ENCODE peak calls at places on chromosomes 7 and 10, in seven cellular contexts. X, E, P, O, I, U and K are unnamed samples.

GRCh38 chr7:49775065-49775948 is 1.9 kb downstream of the VWC2 start:
- DNase-seq in X (peak; percentile 49), E (peak; percentile 70), P (no peak), O (peak; percentile 25), I (no peak), U (no peak), K (no peak)

GRCh38 chr7:55439627-55440026 is 74.5 kb downstream of the LANCL2 start:
- DNase-seq in X (no peak), E (no peak), P (no peak), O (no peak), I (no peak), U (no peak), K (no peak)

GRCh38 chr7:138756591-138757222 is 41.1 kb upstream of the TMEM213 start:
- DNase-seq in X (no peak), E (no peak), P (no peak), O (no peak), I (no peak), U (no peak), K (no peak)

GRCh38 chr7:116779222-116779621 is 83.2 kb upstream of the CAPZA2 start:
- DNase-seq in X (no peak), E (no peak), P (no peak), O (no peak), I (no peak), U (no peak), K (no peak)

GRCh38 chr7:57203161-57203791 is 71.0 kb upstream of the ZNF479 start:
- DNase-seq in X (no peak), E (no peak), P (no peak), O (no peak), I (no peak), U (no peak), K (no peak)

GRCh38 chr7:23357190-23358093 is 58.3 kb downstream of the MALSU1 start:
- DNase-seq in X (no peak), E (no peak), P (no peak), O (no peak), I (no peak), U (no peak), K (no peak)

GRCh38 chr10:91519899-91520514 is 109.9 kb downstream of the HECTD2 start:
- DNase-seq in X (no peak), E (peak; percentile 23), P (no peak), O (no peak), I (no peak), U (no peak), K (no peak)

GRCh38 chr7:142557971-142558582 is 191.2 kb upstream of the PRSS1 start:
- DNase-seq in X (peak; percentile 70), E (peak; percentile 70), P (no peak), O (peak; percentile 46), I (peak; percentile 37), U (peak; percentile 45), K (peak; percentile 56)

GRCh38 chr7:154841731-154842331 is 161.1 kb downstream of the PAXIP1 start:
- DNase-seq in X (no peak), E (peak; percentile 73), P (no peak), O (no peak), I (no peak), U (no peak), K (no peak)

GRCh38 chr10:20922033-20922432 is 24.9 kb upstream of the NEBL start:
- DNase-seq in X (no peak), E (no peak), P (no peak), O (no peak), I (no peak), U (no peak), K (no peak)

GRCh38 chr7:137453356-137453755 is 109.8 kb upstream of the PTN start:
- DNase-seq in X (no peak), E (no peak), P (no peak), O (no peak), I (no peak), U (no peak), K (no peak)

GRCh38 chr7:70654979-70655378 is 477.0 kb upstream of the GALNT17 start:
- DNase-seq in X (no peak), E (no peak), P (no peak), O (no peak), I (peak; percentile 8), U (no peak), K (no peak)

GRCh38 chr7:1925349-1925748 is 255.3 kb downstream of the ELFN1 start:
- DNase-seq in X (no peak), E (no peak), P (no peak), O (no peak), I (no peak), U (no peak), K (no peak)

GRCh38 chr7:30897770-30898169 is 13.9 kb upstream of the AQP1 start:
- DNase-seq in X (no peak), E (no peak), P (no peak), O (no peak), I (no peak), U (no peak), K (no peak)

GRCh38 chr7:138459300-138460175 is 521 bp upstream of the TRIM24 start:
- DNase-seq in X (peak; percentile 98), E (peak; percentile 99), P (peak; percentile 96), O (peak; percentile 98), I (peak; percentile 98), U (peak; percentile 98), K (peak; percentile 98)

GRCh38 chr10:104322416-104322782 is 15.9 kb downstream of the ITPRIP start:
- DNase-seq in X (peak; percentile 38), E (no peak), P (peak; percentile 24), O (no peak), I (no peak), U (peak; percentile 79), K (no peak)

GRCh38 chr7:74371381-74372059 is 82.2 kb upstream of the GTF2IRD1 start:
- DNase-seq in X (peak; percentile 81), E (peak; percentile 64), P (no peak), O (no peak), I (peak; percentile 22), U (peak; percentile 44), K (no peak)

GRCh38 chr10:118251791-118252190 is 90.3 kb downstream of the FAM204A start:
- DNase-seq in X (no peak), E (no peak), P (no peak), O (no peak), I (peak; percentile 51), U (no peak), K (no peak)

GRCh38 chr10:107616031-107616430 is 451.5 kb upstream of the SORCS1 start:
- DNase-seq in X (no peak), E (no peak), P (no peak), O (no peak), I (no peak), U (no peak), K (no peak)

GRCh38 chr7:35549781-35550180 is 145.2 kb downstream of the HERPUD2 start:
- DNase-seq in X (no peak), E (no peak), P (no peak), O (no peak), I (no peak), U (no peak), K (no peak)

GRCh38 chr10:49282879-49283321 is 16.1 kb upstream of the C10orf71 start:
- DNase-seq in X (no peak), E (peak; percentile 49), P (no peak), O (no peak), I (no peak), U (no peak), K (no peak)

GRCh38 chr10:98045785-98046389 is 15.5 kb upstream of the CRTAC1 start:
- DNase-seq in X (peak; percentile 78), E (peak; percentile 87), P (no peak), O (peak; percentile 53), I (peak; percentile 60), U (peak; percentile 61), K (peak; percentile 70)

GRCh38 chr7:55369427-55369826 is 4.3 kb downstream of the LANCL2 start:
- DNase-seq in X (no peak), E (no peak), P (no peak), O (no peak), I (no peak), U (no peak), K (no peak)

GRCh38 chr10:92123031-92123450 is 167.8 kb downstream of the CPEB3 start:
- DNase-seq in X (no peak), E (no peak), P (peak; percentile 24), O (no peak), I (no peak), U (peak; percentile 70), K (no peak)

GRCh38 chr7:144656960-144657359 is 178.9 kb downstream of the TPK1 start:
- DNase-seq in X (peak; percentile 37), E (peak; percentile 39), P (no peak), O (no peak), I (no peak), U (no peak), K (no peak)

GRCh38 chr10:43259981-43260761 is 6.7 kb downstream of the RASGEF1A start:
- DNase-seq in X (no peak), E (no peak), P (no peak), O (no peak), I (peak; percentile 42), U (no peak), K (peak; percentile 9)

GRCh38 chr10:45058580-45058979 is 57.9 kb downstream of the ZNF22 start:
- DNase-seq in X (no peak), E (no peak), P (no peak), O (no peak), I (no peak), U (no peak), K (no peak)

GRCh38 chr7:17497136-17497535 is 198.7 kb downstream of the AHR start:
- DNase-seq in X (no peak), E (no peak), P (no peak), O (no peak), I (no peak), U (no peak), K (no peak)
- H3K27ac ChIP-seq in X (no peak overlapping the region), E (no peak overlapping the region), P (no peak overlapping the region), O (no peak overlapping the region), I (no peak overlapping the region), U (no peak overlapping the region), K (no peak overlapping the region)

DNA sequence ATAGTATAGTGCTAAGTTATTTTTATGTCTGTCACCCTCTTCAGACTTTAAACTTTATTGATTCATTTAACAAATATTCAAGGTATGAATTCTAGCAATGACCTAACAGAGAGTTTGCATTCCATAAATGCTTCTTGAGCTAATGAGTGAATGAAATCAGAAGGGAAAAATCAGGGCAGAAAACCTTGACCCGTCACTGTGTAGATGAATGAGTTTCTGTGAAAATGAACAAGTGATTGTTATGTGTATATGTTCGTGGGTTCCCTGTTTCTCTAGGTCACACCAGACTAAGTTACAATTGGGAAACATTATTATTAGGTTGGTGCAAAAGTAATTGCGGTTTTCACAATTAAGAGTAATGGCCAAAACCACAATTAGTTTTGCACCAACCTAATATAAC is 30.1 kb downstream of the APBB1IP start:
- DNase-seq in X (no peak), E (no peak), P (no peak), O (no peak), I (no peak), U (no peak), K (no peak)
- H3K27ac ChIP-seq in X (no peak overlapping the region), E (no peak overlapping the region), P (no peak overlapping the region), O (peak overlapping the region; percentile 33), I (no peak overlapping the region), U (no peak overlapping the region), K (peak overlapping the region; percentile 6)

DNA sequence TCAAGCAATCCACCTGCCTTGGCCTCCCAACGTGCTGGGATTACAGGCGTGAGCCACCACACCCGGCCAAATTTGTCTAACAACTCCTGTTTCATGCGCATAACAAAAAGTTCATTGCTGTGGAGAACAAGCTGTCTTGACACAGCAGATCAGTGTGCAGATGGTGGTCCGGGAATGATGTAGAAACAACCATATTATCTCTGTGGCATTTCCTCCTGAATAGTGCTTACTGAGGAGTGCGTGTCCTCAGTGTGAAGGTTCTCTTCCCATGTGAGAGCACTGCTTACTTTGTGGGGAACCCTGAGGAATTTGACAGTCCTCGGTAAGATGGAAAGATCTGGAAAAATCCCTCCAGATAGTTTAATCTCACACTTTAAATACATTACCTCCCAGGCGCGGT is 30.3 kb upstream of the ZNF438 start:
- DNase-seq in X (no peak), E (no peak), P (no peak), O (no peak), I (no peak), U (no peak), K (no peak)
- H3K27ac ChIP-seq in X (no peak overlapping the region), E (no peak overlapping the region), P (no peak overlapping the region), O (no peak overlapping the region), I (no peak overlapping the region), U (no peak overlapping the region), K (no peak overlapping the region)

GRCh38 chr10:78215645-78216044 is 182.0 kb downstream of the RPS24 start:
- DNase-seq in X (no peak), E (no peak), P (peak; percentile 92), O (no peak), I (peak; percentile 36), U (no peak), K (no peak)
- H3K27ac ChIP-seq in X (no peak overlapping the region), E (no peak overlapping the region), P (peak overlapping the region; percentile 85), O (no peak overlapping the region), I (peak overlapping the region; percentile 65), U (peak overlapping the region; percentile 39), K (no peak overlapping the region)